ENCODE peak calls at places on chromosomes 2 and 18, in four cellular contexts. R is adrenal gland; M is heart left ventricle; X is naive thymus-derived CD4-positive, alpha-beta T cell. J is an unnamed sample.

GRCh38 chr18:59605633-59606192 is 91.5 kb downstream of the CCBE1 start:
- DNase-seq in R (peak; percentile 61), M (no peak), X (no peak), J (no peak)

GRCh38 chr18:34695300-34695699 is 14.8 kb upstream of the DTNA start:
- DNase-seq in R (no peak), M (no peak), X (no peak), J (no peak)

GRCh38 chr2:241867776-241868420 is 1.6 kb upstream of the RTP5 start:
- DNase-seq in R (no peak), M (peak; percentile 69), X (peak; percentile 50), J (peak; percentile 62)

GRCh38 chr2:25809646-25810045 is 68.6 kb downstream of the ASXL2 start:
- DNase-seq in R (no peak), M (no peak), X (no peak), J (no peak)

GRCh38 chr2:232042911-232043564 is 81.5 kb downstream of the DIS3L2 start:
- DNase-seq in R (no peak), M (no peak), X (no peak), J (no peak)

GRCh38 chr2:12556762-12557161 is 160.0 kb upstream of the TRIB2 start:
- DNase-seq in R (no peak), M (no peak), X (peak; percentile 12), J (peak; percentile 32)

GRCh38 chr2:42957109-42958035 is 165.0 kb upstream of the HAAO start:
- DNase-seq in R (no peak), M (peak; percentile 33), X (no peak), J (no peak)

GRCh38 chr18:43543236-43543635 is 265.9 kb upstream of the SYT4 start:
- DNase-seq in R (no peak), M (no peak), X (no peak), J (no peak)

GRCh38 chr2:129092871-129093385 is 774.3 kb upstream of the HS6ST1 start:
- DNase-seq in R (no peak), M (no peak), X (no peak), J (no peak)

GRCh38 chr2:2184549-2185249 is 146.4 kb downstream of the MYT1L start:
- DNase-seq in R (no peak), M (peak; percentile 66), X (no peak), J (no peak)

GRCh38 chr2:231933916-231934401 is 7.8 kb upstream of the NPPC start:
- DNase-seq in R (peak; percentile 38), M (peak; percentile 88), X (no peak), J (no peak)

GRCh38 chr18:58391932-58392331 is 237.0 kb downstream of the ALPK2 start:
- DNase-seq in R (no peak), M (no peak), X (no peak), J (no peak)

GRCh38 chr2:25286025-25286400 is 55.7 kb downstream of the DNMT3A start:
- DNase-seq in R (no peak), M (no peak), X (peak; percentile 83), J (peak; percentile 77)

GRCh38 chr2:200247494-200247893 is 59.0 kb upstream of the SPATS2L start:
- DNase-seq in R (no peak), M (no peak), X (no peak), J (no peak)

GRCh38 chr2:231297108-231297908 is 98.2 kb upstream of the B3GNT7 start:
- DNase-seq in R (peak; percentile 84), M (peak; percentile 77), X (no peak), J (peak; percentile 4)

GRCh38 chr2:13821255-13821880 is 811.1 kb upstream of the LRATD1 start:
- DNase-seq in R (no peak), M (no peak), X (no peak), J (no peak)

GRCh38 chr2:57050007-57050406 is 866.2 kb downstream of the CCDC85A start:
- DNase-seq in R (no peak), M (no peak), X (no peak), J (no peak)

GRCh38 chr18:13392029-13392750 is 173.6 kb downstream of the LDLRAD4 start:
- DNase-seq in R (peak; percentile 40), M (no peak), X (peak; percentile 35), J (no peak)

GRCh38 chr2:224098473-224098872 is 59.4 kb upstream of the SERPINE2 start:
- DNase-seq in R (no peak), M (peak; percentile 68), X (no peak), J (no peak)

GRCh38 chr2:140242889-140243288 is 1462.7 kb upstream of the NXPH2 start:
- DNase-seq in R (no peak), M (no peak), X (no peak), J (no peak)

GRCh38 chr2:9347411-9347853 is 75.9 kb downstream of the ITGB1BP1 start:
- DNase-seq in R (peak; percentile 77), M (no peak), X (no peak), J (no peak)

GRCh38 chr2:108534577-108535379 is 508 bp downstream of the LIMS1 start:
- DNase-seq in R (peak; percentile 69), M (peak; percentile 75), X (peak; percentile 42), J (peak; percentile 36)

GRCh38 chr2:216341151-216341550 is 31.1 kb downstream of the MARCHF4 start:
- DNase-seq in R (no peak), M (no peak), X (no peak), J (no peak)

GRCh38 chr2:16118611-16119590 is 178.6 kb downstream of the MYCN start:
- DNase-seq in R (no peak), M (no peak), X (no peak), J (no peak)

GRCh38 chr18:45755936-45756335 is 32.0 kb downstream of the SLC14A1 start:
- DNase-seq in R (peak; percentile 81), M (no peak), X (no peak), J (no peak)

GRCh38 chr18:13653746-13654455 is 72.5 kb downstream of the FAM210A start:
- DNase-seq in R (no peak), M (no peak), X (no peak), J (no peak)

GRCh38 chr2:60438136-60438535 is 115.3 kb downstream of the BCL11A start:
- DNase-seq in R (no peak), M (no peak), X (no peak), J (no peak)

GRCh38 chr2:221596192-221596591 is 24.1 kb upstream of the EPHA4 start:
- DNase-seq in R (no peak), M (no peak), X (no peak), J (no peak)

GRCh38 chr2:118846667-118847446 is 591 bp downstream of the EN1 start:
- DNase-seq in R (no peak), M (no peak), X (no peak), J (no peak)

GRCh38 chr2:217913415-217913814 is 89.4 kb downstream of the TNS1 start:
- DNase-seq in R (no peak), M (peak; percentile 73), X (no peak), J (no peak)

GRCh38 chr2:120949957-120950590 is 214.4 kb downstream of the GLI2 start:
- DNase-seq in R (no peak), M (no peak), X (no peak), J (no peak)

GRCh38 chr2:160275646-160276045 is 75.6 kb upstream of the ITGB6 start:
- DNase-seq in R (no peak), M (no peak), X (no peak), J (no peak)

GRCh38 chr2:203808041-203808750 is 59.4 kb upstream of the CTLA4 start:
- DNase-seq in R (no peak), M (no peak), X (no peak), J (no peak)

GRCh38 chr18:66838340-66838987 is 234.6 kb upstream of the CDH19 start:
- DNase-seq in R (no peak), M (no peak), X (no peak), J (no peak)

GRCh38 chr18:66833646-66834045 is 229.8 kb upstream of the CDH19 start:
- DNase-seq in R (no peak), M (no peak), X (no peak), J (no peak)
- H3K9me3 ChIP-seq in R (no peaks in the 10 kb centered on the region), M (peaks cover 8% of the 10 kb centered on the region), X (no peaks in the 10 kb centered on the region), J (no peaks in the 10 kb centered on the region)

GRCh38 chr2:47662547-47662946 is 120.4 kb upstream of the MSH6 start:
- DNase-seq in R (no peak), M (no peak), X (no peak), J (no peak)
- H3K27ac ChIP-seq in R (no peak overlapping the region), M (no peak overlapping the region), X (no peak overlapping the region), J (no peak overlapping the region)

DNA sequence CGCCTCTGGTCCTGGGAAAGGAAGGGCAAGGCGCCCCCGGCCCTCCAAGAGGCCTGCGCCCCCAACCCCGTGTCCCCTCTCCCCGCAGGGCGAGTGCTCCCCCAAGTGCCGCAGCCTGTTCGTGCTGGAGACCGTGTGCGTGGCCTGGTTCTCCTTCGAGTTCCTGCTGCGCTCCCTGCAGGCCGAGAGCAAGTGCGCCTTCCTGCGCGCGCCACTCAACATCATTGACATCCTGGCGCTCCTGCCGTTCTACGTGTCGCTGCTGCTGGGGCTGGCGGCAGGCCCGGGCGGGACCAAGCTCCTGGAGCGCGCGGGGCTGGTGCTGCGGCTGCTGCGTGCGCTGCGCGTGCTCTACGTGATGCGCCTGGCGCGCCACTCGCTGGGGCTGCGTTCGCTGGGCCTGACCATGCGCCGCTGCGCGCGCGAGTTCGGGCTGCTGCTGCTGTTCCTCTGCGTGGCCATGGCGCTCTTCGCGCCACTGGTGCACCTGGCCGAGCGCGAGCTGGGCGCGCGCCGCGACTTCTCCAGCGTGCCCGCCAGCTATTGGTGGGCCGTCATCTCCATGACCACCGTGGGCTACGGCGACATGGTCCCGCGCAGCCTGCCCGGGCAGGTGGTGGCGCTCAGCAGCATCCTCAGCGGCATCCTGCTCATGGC is 52.4 kb downstream of the SLC66A2 start:
- DNase-seq in R (peak; percentile 41), M (peak; percentile 52), X (no peak), J (no peak)
- H3K9me3 ChIP-seq in R (peaks cover 20% of the 10 kb centered on the region), M (no peaks in the 10 kb centered on the region), X (no peaks in the 10 kb centered on the region), J (peaks cover 5% of the 10 kb centered on the region)

GRCh38 chr2:176584333-176584732 is 315.1 kb downstream of the MTX2 start:
- DNase-seq in R (no peak), M (no peak), X (no peak), J (no peak)
- H3K27ac ChIP-seq in R (no peak overlapping the region), M (no peak overlapping the region), X (no peak overlapping the region), J (no peak overlapping the region)

GRCh38 chr2:6773007-6773693 is 92.6 kb downstream of the CMPK2 start:
- DNase-seq in R (peak; percentile 68), M (peak; percentile 85), X (peak; percentile 60), J (peak; percentile 50)
- H3K9me3 ChIP-seq in R (no peaks in the 10 kb centered on the region), M (no peaks in the 10 kb centered on the region), X (no peaks in the 10 kb centered on the region), J (no peaks in the 10 kb centered on the region)